ENCODE peak calls at places on chromosome 16, in nine cellular contexts. R, D, N, E, I, X, H, M and K are unnamed samples.

GRCh38 chr16:75081179-75081859 is 35.3 kb downstream of the LDHD start:
- DNase-seq in R (no peak), D (no peak), N (no peak), E (no peak), I (no peak), X (no peak), H (no peak), M (no peak), K (no peak)

GRCh38 chr16:59126486-59126885 is 392.4 kb upstream of the GOT2 start:
- DNase-seq in R (no peak), D (no peak), N (no peak), E (no peak), I (no peak), X (no peak), H (no peak), M (no peak), K (no peak)

GRCh38 chr16:23496826-23497542 is 13.3 kb downstream of the GGA2 start:
- DNase-seq in R (no peak), D (no peak), N (no peak), E (no peak), I (no peak), X (no peak), H (no peak), M (no peak), K (no peak)

GRCh38 chr16:12494716-12495115 is 309.0 kb downstream of the CPPED1 start:
- DNase-seq in R (no peak), D (peak), N (no peak), E (no peak), I (no peak), X (no peak), H (no peak), M (no peak), K (no peak)

GRCh38 chr16:84726670-84727467 is 27.1 kb downstream of the USP10 start:
- DNase-seq in R (no peak), D (no peak), N (no peak), E (no peak), I (no peak), X (no peak), H (no peak), M (no peak), K (no peak)

GRCh38 chr16:52251495-52251894 is 295.4 kb downstream of the TOX3 start:
- DNase-seq in R (no peak), D (no peak), N (no peak), E (no peak), I (no peak), X (no peak), H (no peak), M (no peak), K (no peak)

GRCh38 chr16:30185683-30186421 is 2.5 kb downstream of the CORO1A start:
- DNase-seq in R (peak), D (no peak), N (no peak), E (peak), I (peak), X (peak), H (peak), M (no peak), K (peak)

GRCh38 chr16:64313726-64314125 is 808.1 kb downstream of the CDH11 start:
- DNase-seq in R (no peak), D (no peak), N (no peak), E (no peak), I (no peak), X (no peak), H (no peak), M (no peak), K (no peak)

GRCh38 chr16:84458606-84459516 is 45.6 kb downstream of the MEAK7 start:
- DNase-seq in R (no peak), D (no peak), N (no peak), E (no peak), I (no peak), X (peak), H (no peak), M (peak), K (no peak)

GRCh38 chr16:75535211-75535843 is 581 bp downstream of the CHST5 start:
- DNase-seq in R (no peak), D (no peak), N (no peak), E (no peak), I (no peak), X (peak), H (no peak), M (no peak), K (no peak)

GRCh38 chr16:81450783-81451491 is 6.3 kb downstream of the CMIP start:
- DNase-seq in R (no peak), D (no peak), N (no peak), E (no peak), I (no peak), X (no peak), H (no peak), M (no peak), K (no peak)

GRCh38 chr16:929227-929669 is 41.5 kb downstream of the LMF1 start:
- DNase-seq in R (no peak), D (no peak), N (no peak), E (no peak), I (no peak), X (no peak), H (peak), M (no peak), K (no peak)

GRCh38 chr16:11583889-11584565 is 2.7 kb downstream of the LITAF start:
- DNase-seq in R (no peak), D (no peak), N (no peak), E (no peak), I (no peak), X (no peak), H (peak), M (no peak), K (peak)

GRCh38 chr16:89828199-89828869 is at the start of gene SPIRE2:
- DNase-seq in R (peak), D (peak), N (peak), E (peak), I (peak), X (peak), H (peak), M (peak), K (peak)